ENCODE peak calls at places on chromosomes 2 and 18, in eight cellular contexts. T is iris pigment epithelial cell; C is GM18507; K is stimulated activated CD4-positive, alpha-beta T cell treated with anti-CD3 and anti-CD28 coated beads, Interleukin-1b, Interleukin-23, amount 100 ng/mL, for 1 hour; U is mucosa of descending colon; H is activated naive CD4-positive, alpha-beta T cell treated with anti-CD3 and anti-CD28 coated beads, Interleukin-2, amount 50 U/mL, for 16 hours; B is Panc1; F is breast epithelium. Z is an unnamed sample.
A peak's percentile ranks its signal among the peaks of the same experiment; 100 is the strongest.

GRCh38 chr2:198134287-198134955 is 330.0 kb downstream of the PLCL1 start:
- DNase-seq in T (no peak), C (no peak), K (no peak), U (no peak), H (no peak), B (no peak), F (no peak), Z (no peak)

GRCh38 chr2:25331686-25332365 is 9.9 kb downstream of the DNMT3A start:
- DNase-seq in T (peak; percentile 31), C (no peak), K (peak; percentile 57), U (no peak), H (peak; percentile 77), B (no peak), F (no peak), Z (no peak)

GRCh38 chr2:24359701-24360049 is 661 bp downstream of the ITSN2 start:
- DNase-seq in T (peak; percentile 10), C (no peak), K (peak; percentile 19), U (peak; percentile 78), H (peak; percentile 51), B (no peak), F (peak; percentile 47), Z (no peak)

GRCh38 chr2:182907081-182907830 is 40.8 kb upstream of the FRZB start:
- DNase-seq in T (no peak), C (no peak), K (no peak), U (no peak), H (no peak), B (no peak), F (no peak), Z (no peak)

GRCh38 chr18:27712066-27712465 is 464.9 kb downstream of the CDH2 start:
- DNase-seq in T (no peak), C (no peak), K (no peak), U (no peak), H (no peak), B (no peak), F (no peak), Z (no peak)

GRCh38 chr2:169109502-169110409 is 40.4 kb downstream of the DHRS9 start:
- DNase-seq in T (peak; percentile 64), C (peak; percentile 29), K (peak; percentile 45), U (peak; percentile 76), H (peak; percentile 67), B (peak; percentile 42), F (peak; percentile 69), Z (no peak)

GRCh38 chr2:216002693-216003092 is 10.7 kb downstream of the MREG start:
- DNase-seq in T (no peak), C (no peak), K (no peak), U (no peak), H (no peak), B (no peak), F (no peak), Z (no peak)

GRCh38 chr2:5705490-5705889 is 13.3 kb downstream of the SOX11 start:
- DNase-seq in T (no peak), C (no peak), K (no peak), U (no peak), H (no peak), B (no peak), F (no peak), Z (no peak)

GRCh38 chr18:78713064-78713463 is 266.6 kb upstream of the SALL3 start:
- DNase-seq in T (no peak), C (no peak), K (no peak), U (no peak), H (no peak), B (no peak), F (no peak), Z (no peak)

GRCh38 chr2:153477096-153477555 is 1.4 kb downstream of the RPRM start:
- DNase-seq in T (no peak), C (no peak), K (no peak), U (no peak), H (no peak), B (no peak), F (no peak), Z (no peak)

GRCh38 chr18:55546873-55547704 is 40.9 kb downstream of the TCF4 start:
- DNase-seq in T (peak; percentile 78), C (no peak), K (no peak), U (no peak), H (no peak), B (no peak), F (no peak), Z (no peak)

GRCh38 chr2:85924522-85924921 is 35.7 kb upstream of the ST3GAL5 start:
- DNase-seq in T (peak; percentile 96), C (no peak), K (no peak), U (no peak), H (no peak), B (no peak), F (peak; percentile 92), Z (no peak)

GRCh38 chr18:61039251-61039650 is 294.0 kb upstream of the CDH20 start:
- DNase-seq in T (no peak), C (no peak), K (no peak), U (no peak), H (no peak), B (no peak), F (no peak), Z (no peak)

GRCh38 chr2:24565537-24565936 is 74.5 kb downstream of the NCOA1 start:
- DNase-seq in T (no peak), C (no peak), K (no peak), U (no peak), H (no peak), B (no peak), F (no peak), Z (no peak)

GRCh38 chr2:66495788-66496640 is 61.1 kb downstream of the MEIS1 start:
- DNase-seq in T (peak; percentile 81), C (no peak), K (no peak), U (no peak), H (no peak), B (no peak), F (peak; percentile 46), Z (peak; percentile 30)

GRCh38 chr18:74689251-74689650 is 91.6 kb downstream of the ZNF407 start:
- DNase-seq in T (peak; percentile 66), C (no peak), K (no peak), U (no peak), H (no peak), B (no peak), F (no peak), Z (no peak)

GRCh38 chr2:1638281-1638860 is 105.9 kb downstream of the PXDN start:
- DNase-seq in T (peak; percentile 59), C (no peak), K (no peak), U (peak; percentile 14), H (no peak), B (no peak), F (no peak), Z (no peak)